ENCODE peak calls at places on chromosome 21, in nine cellular contexts. R is cardiac fibroblast; W is CD8-positive, alpha-beta T cell; U is breast epithelium; C is HAP-1; X is fibroblast of lung; Q is A673; E is brain microvascular endothelial cell; J is epithelial cell of esophagus. G is an unnamed sample.

GRCh38 chr21:27759091-27759659 is 792.3 kb upstream of the ADAMTS5 start:
- DNase-seq in E (no peak), J (peak), W (no peak), X (no peak), U (no peak), R (no peak), Q (no peak), C (no peak), G (no peak)

GRCh38 chr21:46634966-46635323 is 529 bp upstream of the PRMT2 start:
- DNase-seq in U (no peak), J (peak), R (peak), Q (peak), C (peak), E (peak), X (peak), W (no peak), G (peak)

GRCh38 chr21:14687277-14687642 is 141.1 kb upstream of the SAMSN1 start:
- DNase-seq in C (no peak), X (peak), U (no peak), W (no peak), J (no peak), R (no peak), Q (no peak), E (no peak), G (no peak)

GRCh38 chr21:43923391-43923790 is 58.4 kb downstream of the AGPAT3 start:
- DNase-seq in J (no peak), Q (no peak), W (no peak), C (no peak), X (no peak), E (no peak), R (peak), U (no peak), G (no peak)

GRCh38 chr21:25862596-25862995 is 127.8 kb downstream of the GABPA start:
- DNase-seq in C (peak), Q (peak), J (peak), R (peak), W (no peak), E (peak), U (no peak), X (peak), G (no peak)

GRCh38 chr21:45439901-45440461 is 35.0 kb downstream of the COL18A1 start:
- DNase-seq in R (no peak), W (no peak), Q (no peak), U (no peak), E (no peak), X (no peak), J (no peak), C (no peak), G (no peak)

GRCh38 chr21:44911066-44911383 is 9.7 kb downstream of the ITGB2 start:
- DNase-seq in R (no peak), W (no peak), E (no peak), J (no peak), X (no peak), Q (no peak), U (no peak), C (no peak), G (no peak)

GRCh38 chr21:15514073-15514946 is 215.5 kb upstream of the USP25 start:
- DNase-seq in J (no peak), Q (no peak), X (no peak), R (no peak), U (no peak), C (no peak), E (no peak), W (peak), G (no peak)

GRCh38 chr21:46006547-46007497 is 25.3 kb downstream of the COL6A1 start:
- DNase-seq in E (no peak), X (no peak), Q (no peak), U (peak), J (no peak), W (peak), C (no peak), R (no peak), G (no peak)

GRCh38 chr21:46083271-46084040 is 14.5 kb upstream of the COL6A2 start:
- DNase-seq in Q (no peak), J (no peak), C (no peak), E (no peak), X (no peak), W (peak), U (no peak), R (no peak), G (no peak)

GRCh38 chr21:32064511-32064910 is 191.7 kb downstream of the HUNK start:
- DNase-seq in U (no peak), J (no peak), X (no peak), W (no peak), C (no peak), R (no peak), E (no peak), Q (no peak), G (no peak)

GRCh38 chr21:45767071-45768006 is 123.8 kb downstream of the PCBP3 start:
- DNase-seq in X (peak), C (no peak), J (no peak), R (peak), Q (no peak), U (no peak), E (peak), W (peak), G (peak)

GRCh38 chr21:45309541-45310381 is 22.1 kb upstream of the POFUT2 start:
- DNase-seq in C (no peak), E (no peak), R (no peak), U (no peak), Q (no peak), J (no peak), X (no peak), W (no peak), G (no peak)

GRCh38 chr21:14259669-14260458 is 43.9 kb downstream of the RBM11 start:
- DNase-seq in Q (peak), X (peak), E (peak), C (peak), J (peak), U (no peak), R (peak), W (no peak), G (peak)

GRCh38 chr21:32459972-32460371 is 47.5 kb downstream of the EVA1C start:
- DNase-seq in E (no peak), C (no peak), W (no peak), J (no peak), X (peak), R (peak), U (no peak), Q (no peak), G (no peak)

GRCh38 chr21:46325073-46325912 is 1.3 kb downstream of the PCNT start:
- DNase-seq in U (no peak), C (peak), X (peak), J (peak), R (peak), Q (peak), E (peak), W (peak), G (no peak)

GRCh38 chr21:28126521-28127317 is 866.0 kb downstream of the LTN1 start:
- DNase-seq in R (peak), X (no peak), C (no peak), U (no peak), Q (no peak), E (no peak), J (no peak), W (no peak), G (no peak)

GRCh38 chr21:27315373-27315772 is 348.5 kb upstream of the ADAMTS5 start:
- DNase-seq in C (no peak), R (no peak), W (no peak), E (peak), Q (no peak), J (no peak), X (no peak), U (no peak), G (no peak)

GRCh38 chr21:46057111-46057709 is 40.7 kb upstream of the COL6A2 start:
- DNase-seq in W (peak), U (no peak), X (no peak), Q (no peak), J (no peak), R (no peak), E (no peak), C (no peak), G (no peak)

GRCh38 chr21:28554660-28555475 is 437.8 kb downstream of the LTN1 start:
- DNase-seq in E (peak), C (no peak), U (no peak), J (no peak), W (no peak), Q (no peak), R (peak), X (peak), G (no peak)

GRCh38 chr21:14901482-14901958 is 163.3 kb downstream of the NRIP1 start:
- DNase-seq in C (no peak), U (no peak), J (peak), Q (no peak), E (peak), W (no peak), X (peak), R (peak), G (peak)

GRCh38 chr21:44740721-44741120 is 29.3 kb upstream of the TSPEAR start:
- DNase-seq in U (no peak), E (no peak), R (no peak), X (no peak), C (no peak), Q (no peak), W (no peak), J (no peak), G (no peak)

GRCh38 chr21:25421327-25422028 is 185.8 kb downstream of the MRPL39 start:
- DNase-seq in E (peak), R (peak), W (peak), U (no peak), Q (peak), X (peak), J (peak), C (peak), G (peak)

GRCh38 chr21:39196838-39197237 is 13.6 kb upstream of the PSMG1 start:
- DNase-seq in E (no peak), J (no peak), W (no peak), R (no peak), X (no peak), U (no peak), C (no peak), Q (no peak), G (no peak)

GRCh38 chr21:39193380-39193779 is 10.1 kb upstream of the PSMG1 start:
- DNase-seq in X (no peak), R (no peak), J (no peak), U (no peak), Q (no peak), E (no peak), W (no peak), C (no peak), G (no peak)

GRCh38 chr21:39197448-39197847 is 14.2 kb upstream of the PSMG1 start:
- DNase-seq in X (no peak), U (no peak), Q (no peak), C (no peak), W (no peak), R (no peak), E (no peak), J (peak), G (no peak)

GRCh38 chr21:39196310-39196709 is 13.1 kb upstream of the PSMG1 start:
- DNase-seq in W (no peak), E (no peak), X (no peak), C (no peak), J (no peak), R (no peak), Q (no peak), U (no peak), G (no peak)
- H3K4me3 ChIP-seq in W (no peak), E (no peak), X (no peak), C (no peak), J (no peak), R (no peak), Q (no peak), U (no peak), G (no peak)

GRCh38 chr21:35477622-35478021 is 428.5 kb upstream of the RUNX1 start:
- DNase-seq in J (no peak), R (no peak), W (no peak), U (no peak), Q (no peak), X (no peak), C (no peak), E (no peak), G (no peak)
- H3K4me3 ChIP-seq in J (no peak), R (no peak), W (no peak), U (no peak), Q (no peak), X (no peak), C (no peak), E (no peak), G (no peak)

GRCh38 chr21:38621132-38621531 is 122.9 kb upstream of the ERG start:
- DNase-seq in E (no peak), W (no peak), J (no peak), Q (no peak), C (no peak), X (no peak), U (no peak), R (no peak), G (no peak)

GRCh38 chr21:38619865-38620513 is 121.7 kb upstream of the ERG start:
- DNase-seq in Q (no peak), W (no peak), U (no peak), E (no peak), R (peak), C (no peak), X (peak), J (peak), G (peak)

GRCh38 chr21:38622827-38623209 is 124.5 kb upstream of the ERG start:
- DNase-seq in R (no peak), X (no peak), E (no peak), U (no peak), J (no peak), W (no peak), Q (no peak), C (no peak), G (no peak)

GRCh38 chr21:38623552-38623951 is 125.3 kb upstream of the ERG start:
- DNase-seq in X (no peak), U (no peak), R (no peak), Q (no peak), J (no peak), E (no peak), C (no peak), W (no peak), G (no peak)

DNA sequence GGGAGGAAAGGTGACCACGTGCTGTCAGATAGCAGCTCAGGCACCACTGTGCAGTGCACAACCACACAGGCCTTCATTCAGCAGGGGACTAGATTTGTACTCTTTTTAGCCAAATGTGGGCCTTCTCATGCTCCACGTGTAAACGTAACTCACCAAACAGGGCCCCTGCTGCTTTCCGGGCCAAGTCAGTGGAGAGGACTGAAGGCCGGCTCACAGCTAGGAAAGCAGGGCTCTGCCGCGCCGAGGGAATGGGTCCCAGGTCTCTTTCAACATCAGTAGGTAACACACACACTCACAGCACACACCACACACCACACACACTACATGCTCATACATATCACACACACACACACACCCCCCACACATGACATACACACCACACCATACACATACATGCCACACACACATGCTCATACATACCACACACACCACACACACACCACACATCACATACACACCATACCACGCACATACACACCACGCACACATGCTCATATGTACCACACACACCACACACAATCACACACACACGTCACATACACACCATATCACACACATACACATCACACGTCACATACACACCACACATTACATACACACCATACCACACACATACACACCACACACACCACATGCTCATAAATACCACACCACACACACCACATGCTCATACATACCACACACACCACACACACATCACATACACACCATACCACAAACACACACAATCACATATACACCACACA is 124.0 kb upstream of the ERG start:
- DNase-seq in W (no peak), J (no peak), Q (no peak), U (no peak), E (no peak), R (no peak), X (no peak), C (no peak), G (no peak)
- H3K4me3 ChIP-seq in W (no peak), J (no peak), Q (no peak), U (no peak), E (no peak), R (no peak), X (no peak), C (no peak), G (no peak)

GRCh38 chr21:36700295-36700960 is 1.5 kb downstream of the SIM2 start:
- DNase-seq in C (peak), J (no peak), R (no peak), W (no peak), E (no peak), Q (no peak), U (no peak), X (no peak), G (no peak)
- H3K4me3 ChIP-seq in C (peak), J (peak), R (no peak), W (peak), E (peak), Q (peak), U (peak), X (no peak), G (peak)

DNA sequence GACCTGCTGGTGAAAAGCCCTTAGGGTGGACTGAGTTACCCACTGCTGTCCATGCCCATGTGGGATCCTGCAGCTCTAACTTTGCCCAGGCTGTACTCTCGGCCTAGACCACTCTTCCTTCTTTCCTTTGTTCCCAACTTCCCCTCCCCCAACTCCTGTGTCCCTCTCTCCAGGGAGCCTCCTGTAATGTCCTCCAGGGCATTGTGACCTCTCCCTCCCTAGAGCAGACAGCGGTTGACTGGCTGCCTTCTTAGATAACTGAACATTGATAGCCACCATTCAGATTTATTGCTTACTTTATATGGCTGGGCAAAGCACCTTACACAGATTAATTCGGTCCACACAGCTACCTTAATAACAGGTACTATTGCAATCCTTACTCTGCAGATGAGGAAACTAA is 5.0 kb downstream of the RUNX1 start:
- DNase-seq in C (no peak), U (no peak), Q (no peak), X (no peak), R (no peak), W (no peak), J (no peak), E (no peak), G (no peak)
- H3K4me3 ChIP-seq in C (no peak), U (no peak), Q (no peak), X (no peak), R (no peak), W (no peak), J (no peak), E (no peak), G (no peak)

DNA sequence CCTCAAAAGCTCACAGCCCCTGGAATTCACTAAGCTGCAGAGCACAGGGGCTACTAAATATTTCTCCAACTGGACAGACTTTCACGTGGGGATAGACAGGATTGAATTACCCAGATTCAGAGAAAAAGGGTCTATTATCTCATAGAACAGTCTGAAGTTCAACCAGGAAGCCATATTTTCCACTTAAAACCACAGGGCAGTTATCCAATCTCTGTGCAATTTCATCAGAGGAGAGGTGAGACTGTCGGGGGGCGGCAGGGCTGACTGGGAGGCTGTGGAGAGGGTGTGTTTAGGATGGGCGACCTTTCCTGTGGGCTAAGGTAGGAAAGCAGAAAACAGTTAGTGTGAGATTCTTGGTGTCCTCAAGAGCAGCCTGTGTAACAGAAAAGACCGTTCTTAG is 124.5 kb downstream of the RIPK4 start:
- DNase-seq in J (no peak), X (peak), E (no peak), Q (no peak), R (peak), U (no peak), W (no peak), C (no peak), G (no peak)
- H3K4me3 ChIP-seq in J (no peak), X (no peak), E (no peak), Q (no peak), R (no peak), U (no peak), W (no peak), C (no peak), G (no peak)

GRCh38 chr21:33931799-33932390 is 16.3 kb upstream of the ATP5PO start:
- DNase-seq in X (no peak), E (no peak), W (peak), J (no peak), C (no peak), U (no peak), Q (no peak), R (no peak), G (no peak)
- H3K4me3 ChIP-seq in X (peak), E (peak), W (peak), J (peak), C (peak), U (peak), Q (no peak), R (peak), G (peak)

G was measured in skeletal muscle cell.